ENCODE peak calls at places on chromosomes 16 and 17, in five cellular contexts. K, D, N, L and O are unnamed samples.

GRCh38 chr16:54347961-54348360 is 61.4 kb upstream of the IRX3 start:
- DNase-seq in K (no peak), D (no peak), N (no peak), L (no peak), O (no peak)

GRCh38 chr17:72421128-72422092 is 300.6 kb downstream of the SOX9 start:
- DNase-seq in K (no peak), D (peak), N (no peak), L (peak), O (no peak)

GRCh38 chr17:8326591-8327583 is 12.8 kb upstream of the ODF4 start:
- DNase-seq in K (peak), D (no peak), N (no peak), L (peak), O (no peak)

GRCh38 chr17:767076-767475 is 15.0 kb downstream of the GLOD4 start:
- DNase-seq in K (no peak), D (no peak), N (no peak), L (no peak), O (no peak)

GRCh38 chr17:17365476-17366110 is 62.4 kb downstream of the NT5M start:
- DNase-seq in K (no peak), D (no peak), N (no peak), L (no peak), O (no peak)

GRCh38 chr16:53084736-53085538 is 30.1 kb downstream of the CHD9 start:
- DNase-seq in K (no peak), D (no peak), N (no peak), L (no peak), O (no peak)

GRCh38 chr17:39867891-39868553 is at the start of gene ZPBP2:
- DNase-seq in K (no peak), D (no peak), N (no peak), L (peak), O (no peak)

GRCh38 chr16:20849587-20850390 is 43.5 kb downstream of the REXO5 start:
- DNase-seq in K (peak), D (peak), N (peak), L (peak), O (no peak)

GRCh38 chr17:32483451-32484019 is 3.3 kb upstream of the CDK5R1 start:
- DNase-seq in K (peak), D (no peak), N (no peak), L (no peak), O (peak)

GRCh38 chr16:84606081-84606875 is 11.6 kb downstream of the COTL1 start:
- DNase-seq in K (no peak), D (no peak), N (no peak), L (no peak), O (no peak)

GRCh38 chr16:49617016-49617569 is 238.8 kb downstream of the ZNF423 start:
- DNase-seq in K (no peak), D (no peak), N (no peak), L (no peak), O (no peak)